ENCODE peak calls at places on chromosomes 11 and 22, in six cellular contexts. Q is HepG2, G is SK-N-SH, P is H1, C is GM12878, N is K562. R is an unnamed sample.
A peak's percentile ranks its signal among the peaks of the same experiment; 100 is the strongest.

GRCh38 chr11:44159848-44160721 is 64.6 kb downstream of the EXT2 start:
- DNase-seq in C (no peak), P (no peak), G (no peak), Q (no peak), N (no peak), R (no peak)

GRCh38 chr11:75508051-75508561 is 17.6 kb downstream of the GDPD5 start:
- DNase-seq in N (no peak), P (no peak), G (peak; percentile 52), C (peak; percentile 44), Q (no peak), R (no peak)

GRCh38 chr11:32121012-32121411 is 30.1 kb downstream of the RCN1 start:
- DNase-seq in G (no peak), C (no peak), Q (no peak), N (no peak), P (no peak), R (no peak)

GRCh38 chr11:131186629-131187075 is 183.8 kb upstream of the NTM start:
- DNase-seq in N (no peak), G (no peak), C (peak; percentile 72), Q (no peak), P (no peak), R (no peak)

GRCh38 chr22:19675428-19675827 is 38.9 kb upstream of the SEPTIN5 start:
- DNase-seq in Q (no peak), N (no peak), C (no peak), P (no peak), G (no peak), R (no peak)

GRCh38 chr11:102070766-102071165 is 23.5 kb downstream of the CFAP300 start:
- DNase-seq in N (no peak), P (no peak), Q (no peak), G (no peak), C (no peak), R (no peak)

GRCh38 chr11:32571039-32571438 is 12.6 kb upstream of the EIF3M start:
- DNase-seq in P (no peak), G (no peak), Q (no peak), N (no peak), C (no peak), R (no peak)

GRCh38 chr11:38598413-38598812 is 2000.4 kb upstream of the RAG2 start:
- DNase-seq in G (no peak), Q (no peak), P (no peak), C (no peak), N (no peak), R (no peak)

GRCh38 chr11:119863811-119864601 is 135.0 kb upstream of the NECTIN1 start:
- DNase-seq in N (no peak), G (peak; percentile 57), C (no peak), Q (no peak), P (no peak), R (no peak)

GRCh38 chr11:47295385-47295784 is 25.5 kb downstream of the MADD start:
- DNase-seq in P (no peak), N (no peak), C (no peak), G (no peak), Q (no peak), R (no peak)

GRCh38 chr11:113896156-113896879 is 8.3 kb upstream of the HTR3B start:
- DNase-seq in N (peak; percentile 47), Q (no peak), G (peak; percentile 61), C (no peak), P (no peak), R (peak; percentile 10)

GRCh38 chr11:134047586-134047999 is 21.3 kb upstream of the JAM3 start:
- DNase-seq in G (no peak), P (no peak), Q (no peak), N (no peak), C (no peak), R (no peak)

GRCh38 chr11:31809857-31810778 is 1.0 kb downstream of the PAX6 start:
- DNase-seq in N (no peak), G (peak; percentile 68), P (no peak), C (no peak), Q (no peak), R (no peak)

GRCh38 chr11:7585816-7586215 is 72.0 kb downstream of the PPFIBP2 start:
- DNase-seq in C (no peak), P (no peak), Q (no peak), G (no peak), N (no peak), R (no peak)

GRCh38 chr11:29484548-29484947 is 532.3 kb downstream of the KCNA4 start:
- DNase-seq in P (no peak), C (no peak), Q (no peak), N (no peak), G (no peak), R (no peak)

GRCh38 chr11:44943118-44943517 is 7.6 kb downstream of the TP53I11 start:
- DNase-seq in N (no peak), G (no peak), P (no peak), C (no peak), Q (no peak), R (no peak)

GRCh38 chr11:56841210-56841810 is 92.8 kb upstream of the OR9G4 start:
- DNase-seq in P (no peak), N (peak; percentile 38), G (peak; percentile 60), C (peak; percentile 7), Q (peak; percentile 52), R (peak; percentile 27)

GRCh38 chr22:37571258-37571991 is 8.5 kb downstream of the LGALS2 start:
- DNase-seq in Q (no peak), G (peak; percentile 38), P (no peak), C (no peak), N (no peak), R (peak; percentile 63)

GRCh38 chr22:31295831-31296230 is 3.5 kb upstream of the PIK3IP1 start:
- DNase-seq in Q (no peak), N (peak; percentile 40), P (no peak), C (no peak), G (no peak), R (no peak)

GRCh38 chr11:58493676-58494075 is 14.2 kb downstream of the OR5B21 start:
- DNase-seq in C (no peak), P (no peak), G (no peak), Q (no peak), N (no peak), R (no peak)

GRCh38 chr11:111990381-111990780 is 34.8 kb upstream of the DLAT start:
- DNase-seq in N (no peak), G (no peak), C (no peak), Q (no peak), P (no peak), R (no peak)

GRCh38 chr11:35166369-35167360 is 27.7 kb downstream of the CD44 start:
- DNase-seq in C (no peak), G (no peak), P (no peak), N (no peak), Q (no peak), R (peak; percentile 94)

DNA sequence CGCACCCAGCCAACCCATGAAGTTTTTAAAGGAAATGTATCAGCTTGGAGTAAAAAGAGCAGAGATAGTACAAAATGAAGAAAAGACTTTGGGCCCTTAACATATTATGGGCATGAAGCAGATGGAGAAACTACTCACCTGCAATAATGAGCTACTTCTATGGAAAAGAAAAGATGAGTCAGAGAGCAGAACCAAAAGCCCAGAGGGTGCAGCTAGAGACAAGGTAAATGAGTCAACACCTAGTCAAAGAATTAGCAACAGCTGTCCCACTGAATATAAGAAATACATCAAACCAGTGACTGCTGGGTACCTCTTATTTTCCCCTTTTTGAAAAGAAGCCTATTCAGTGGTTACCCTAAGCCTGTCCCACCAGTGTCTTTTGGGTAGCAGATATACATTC is 61.8 kb downstream of the RPL27A start:
- DNase-seq in N (no peak), C (no peak), G (no peak), Q (no peak), P (no peak), R (no peak)
- TF ChIP-seq JUND in N (no peak), C (no peak), G (no peak), Q (no peak), P (no peak), R (peak; percentile 89)

GRCh38 chr11:68090287-68090686 is 30.9 kb downstream of the CHKA start:
- DNase-seq in G (no peak), P (no peak), Q (no peak), N (no peak), C (no peak), R (no peak)
- H3K4me2 ChIP-seq in G (no peak overlapping the region), P (no peak overlapping the region), Q (no peak overlapping the region), N (no peak overlapping the region), C (no peak overlapping the region), R (no peak overlapping the region)

DNA sequence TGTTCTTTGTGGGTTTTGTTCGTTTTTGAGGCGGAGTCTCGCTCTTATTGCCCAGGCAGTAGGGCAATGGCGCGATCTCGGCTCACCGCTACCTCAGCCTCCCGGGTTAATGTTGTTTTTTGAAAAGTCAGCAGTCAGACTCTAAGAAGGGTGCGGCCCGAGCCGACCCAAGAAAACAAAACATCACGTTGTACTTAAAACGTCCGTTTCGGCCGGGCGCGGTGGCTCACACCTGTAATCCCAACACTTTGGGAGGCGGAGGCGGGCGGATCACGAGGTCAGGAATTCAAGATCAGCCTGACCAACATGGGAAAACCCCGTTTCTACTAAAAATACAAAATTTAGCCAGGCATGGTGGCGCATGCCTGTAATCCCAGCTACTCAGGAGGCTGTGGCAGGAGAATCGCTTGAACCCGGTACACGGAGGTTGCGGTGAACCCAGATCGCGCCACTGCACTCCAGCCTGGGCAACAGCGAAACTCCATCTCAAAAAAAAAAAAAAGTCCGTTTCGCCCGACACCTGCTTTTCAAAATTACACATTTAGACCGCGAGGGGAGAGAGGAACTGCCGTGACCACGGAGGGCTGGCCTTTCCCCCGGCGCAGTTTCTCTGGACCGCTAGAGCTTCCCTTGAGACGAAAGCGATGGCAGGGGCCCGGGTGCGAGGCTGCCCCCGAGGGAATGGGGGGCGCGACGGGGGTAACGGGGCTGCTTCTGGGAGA is 636 bp downstream of the CD59 start:
- DNase-seq in Q (peak; percentile 34), G (peak; percentile 66), C (peak; percentile 37), P (no peak), N (peak; percentile 32), R (no peak)
- TF ChIP-seq JUND in Q (no peak), G (no peak), C (no peak), P (no peak), N (no peak), R (no peak)

GRCh38 chr11:19525714-19526113 is 186.9 kb upstream of the NAV2 start:
- DNase-seq in G (no peak), P (no peak), N (no peak), Q (no peak), C (no peak), R (no peak)
- H3K4me2 ChIP-seq in G (no peak overlapping the region), P (no peak overlapping the region), N (no peak overlapping the region), Q (no peak overlapping the region), C (no peak overlapping the region), R (no peak overlapping the region)

GRCh38 chr22:47160781-47161520 is 398.5 kb downstream of the TBC1D22A start:
- DNase-seq in P (no peak), C (no peak), G (no peak), N (no peak), Q (no peak), R (no peak)
- TF ChIP-seq JUND in P (no peak), C (no peak), G (no peak), N (no peak), Q (no peak), R (no peak)

GRCh38 chr11:95375881-95376280 is 144.9 kb upstream of the SESN3 start:
- DNase-seq in P (no peak), C (no peak), G (no peak), N (no peak), Q (no peak), R (no peak)
- H3K4me2 ChIP-seq in P (no peak overlapping the region), C (no peak overlapping the region), G (no peak overlapping the region), N (no peak overlapping the region), Q (no peak overlapping the region), R (no peak overlapping the region)

GRCh38 chr11:124179311-124179710 is 3.8 kb upstream of the OR10D3 start:
- DNase-seq in Q (no peak), G (no peak), C (no peak), P (no peak), N (no peak), R (no peak)
- TF ChIP-seq JUND in Q (no peak), G (no peak), C (no peak), P (no peak), N (no peak), R (no peak)